ENCODE peak calls at places on chromosomes 7 and 10, in six cellular contexts. Z is IMR-90; B is keratinocyte; V is uterus; M is effector memory CD4-positive, alpha-beta T cell; C is body of pancreas. K is an unnamed sample. For H3K4me1, the result is how much of the 10 kb centered on the place peaks cover.

GRCh38 chr10:23100331-23101030 is 5.1 kb downstream of the MSRB2 start:
- DNase-seq in Z (no peak), B (no peak), V (no peak), M (no peak), C (no peak), K (no peak)

GRCh38 chr7:131604841-131605279 is 48.4 kb upstream of the PODXL start:
- DNase-seq in Z (peak), B (peak), V (no peak), M (no peak), C (no peak), K (no peak)

GRCh38 chr10:30784896-30785605 is 155.5 kb upstream of the LYZL2 start:
- DNase-seq in Z (peak), B (no peak), V (peak), M (no peak), C (peak), K (peak)

GRCh38 chr10:102119417-102120141 is 589 bp downstream of the LDB1 start:
- DNase-seq in Z (peak), B (no peak), V (peak), M (peak), C (peak), K (peak)

GRCh38 chr7:150781016-150781415 is 19.1 kb downstream of the TMEM176B start:
- DNase-seq in Z (peak), B (no peak), V (no peak), M (no peak), C (no peak), K (no peak)

GRCh38 chr7:32661501-32661900 is 166.2 kb downstream of the AVL9 start:
- DNase-seq in Z (no peak), B (no peak), V (no peak), M (no peak), C (no peak), K (no peak)

GRCh38 chr7:158556721-158557440 is 30.7 kb downstream of the PTPRN2 start:
- DNase-seq in Z (no peak), B (no peak), V (no peak), M (no peak), C (no peak), K (no peak)

GRCh38 chr10:131065673-131066331 is 245.7 kb downstream of the TCERG1L start:
- DNase-seq in Z (no peak), B (no peak), V (no peak), M (no peak), C (no peak), K (no peak)

GRCh38 chr7:155392726-155393570 is 65.0 kb upstream of the EN2 start:
- DNase-seq in Z (no peak), B (no peak), V (no peak), M (no peak), C (no peak), K (no peak)

GRCh38 chr7:2276107-2276506 is 34.1 kb downstream of the NUDT1 start:
- DNase-seq in Z (no peak), B (no peak), V (no peak), M (no peak), C (no peak), K (no peak)

GRCh38 chr10:113019692-113020424 is 69.8 kb downstream of the TCF7L2 start:
- DNase-seq in Z (no peak), B (no peak), V (no peak), M (no peak), C (peak), K (no peak)

GRCh38 chr7:23973264-23973663 is 263.2 kb downstream of the STK31 start:
- DNase-seq in Z (no peak), B (no peak), V (no peak), M (no peak), C (no peak), K (no peak)

GRCh38 chr7:95139922-95140321 is 184.4 kb downstream of the PON1 start:
- DNase-seq in Z (no peak), B (no peak), V (no peak), M (no peak), C (no peak), K (no peak)

GRCh38 chr10:34669079-34669478 is 146.0 kb downstream of the PARD3 start:
- DNase-seq in Z (no peak), B (no peak), V (no peak), M (no peak), C (no peak), K (no peak)

GRCh38 chr7:746074-747061 is 19.3 kb upstream of the PRKAR1B start:
- DNase-seq in Z (no peak), B (no peak), V (no peak), M (no peak), C (no peak), K (no peak)

GRCh38 chr10:133526957-133527588 is at the start of gene CYP2E1:
- DNase-seq in Z (no peak), B (no peak), V (no peak), M (no peak), C (no peak), K (no peak)

GRCh38 chr7:112573302-112574039 is 92.7 kb downstream of the LSMEM1 start:
- DNase-seq in Z (peak), B (no peak), V (no peak), M (no peak), C (no peak), K (no peak)

GRCh38 chr10:8060010-8060703 is 5.7 kb downstream of the GATA3 start:
- DNase-seq in Z (peak), B (no peak), V (no peak), M (peak), C (no peak), K (no peak)

GRCh38 chr7:1729773-1730172 is 59.7 kb downstream of the ELFN1 start:
- DNase-seq in Z (no peak), B (no peak), V (no peak), M (no peak), C (no peak), K (no peak)

GRCh38 chr7:45199506-45199905 is 41.9 kb downstream of the RAMP3 start:
- DNase-seq in Z (no peak), B (no peak), V (no peak), M (no peak), C (no peak), K (no peak)

GRCh38 chr7:87345166-87345927 is at the start of gene CROT:
- DNase-seq in Z (peak), B (peak), V (peak), M (peak), C (peak), K (peak)

GRCh38 chr7:117505238-117505637 is 25.4 kb downstream of the CFTR start:
- DNase-seq in Z (no peak), B (no peak), V (no peak), M (no peak), C (no peak), K (no peak)

GRCh38 chr10:7541137-7542087 is 125.4 kb downstream of the ITIH5 start:
- DNase-seq in Z (peak), B (no peak), V (peak), M (no peak), C (peak), K (no peak)

GRCh38 chr7:45103958-45104843 is 7.3 kb downstream of the TBRG4 start:
- DNase-seq in Z (no peak), B (no peak), V (no peak), M (no peak), C (no peak), K (no peak)

GRCh38 chr10:124342136-124342820 is 76.4 kb downstream of the OAT start:
- DNase-seq in Z (no peak), B (no peak), V (no peak), M (no peak), C (no peak), K (no peak)

GRCh38 chr7:110534241-110534931 is 556.5 kb upstream of the LRRN3 start:
- DNase-seq in Z (peak), B (peak), V (no peak), M (no peak), C (no peak), K (no peak)

GRCh38 chr7:108653526-108653925 is 83.9 kb downstream of the DNAJB9 start:
- DNase-seq in Z (no peak), B (no peak), V (no peak), M (no peak), C (no peak), K (no peak)

GRCh38 chr7:112192236-112193154 is 13.7 kb downstream of the DOCK4 start:
- DNase-seq in Z (peak), B (no peak), V (peak), M (no peak), C (no peak), K (no peak)

GRCh38 chr10:9289811-9290210 is 1235.3 kb downstream of the GATA3 start:
- DNase-seq in Z (no peak), B (no peak), V (no peak), M (no peak), C (no peak), K (no peak)

GRCh38 chr7:154899893-154900292 is 103.0 kb downstream of the PAXIP1 start:
- DNase-seq in Z (no peak), B (no peak), V (no peak), M (no peak), C (no peak), K (no peak)

GRCh38 chr7:6558837-6559236 is 7.6 kb upstream of the GRID2IP start:
- DNase-seq in Z (peak), B (no peak), V (no peak), M (no peak), C (no peak), K (no peak)

DNA sequence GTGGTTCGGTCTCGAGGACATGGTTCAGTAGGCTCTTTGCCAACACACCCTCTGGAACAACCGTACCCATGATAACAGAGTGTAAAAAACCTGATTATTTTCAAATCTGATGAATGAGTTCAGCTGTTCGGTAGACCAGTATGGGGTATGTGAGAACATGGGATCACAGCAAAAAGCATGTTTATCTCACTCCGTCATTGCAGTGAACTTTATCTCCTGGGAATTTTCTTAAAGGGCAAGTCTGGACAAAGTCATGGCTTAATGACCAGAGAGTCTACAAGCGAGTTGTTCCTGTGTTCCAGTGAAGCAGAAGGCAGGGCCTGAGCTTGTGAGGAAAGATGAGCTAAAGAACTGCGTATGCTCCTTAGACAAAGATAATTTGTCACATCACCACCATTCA is 219.7 kb downstream of the TRIL start:
- DNase-seq in Z (peak), B (no peak), V (no peak), M (no peak), C (no peak), K (no peak)
- H3K4me1 ChIP-seq in Z (under half), B (under half), V (under half), M (under half), C (under half), K (under half)

GRCh38 chr7:30466266-30466665 is 12.3 kb downstream of the NOD1 start:
- DNase-seq in Z (no peak), B (no peak), V (no peak), M (no peak), C (no peak), K (no peak)
- H3K4me1 ChIP-seq in Z (under half), B (under half), V (under half), M (under half), C (under half), K (under half)

DNA sequence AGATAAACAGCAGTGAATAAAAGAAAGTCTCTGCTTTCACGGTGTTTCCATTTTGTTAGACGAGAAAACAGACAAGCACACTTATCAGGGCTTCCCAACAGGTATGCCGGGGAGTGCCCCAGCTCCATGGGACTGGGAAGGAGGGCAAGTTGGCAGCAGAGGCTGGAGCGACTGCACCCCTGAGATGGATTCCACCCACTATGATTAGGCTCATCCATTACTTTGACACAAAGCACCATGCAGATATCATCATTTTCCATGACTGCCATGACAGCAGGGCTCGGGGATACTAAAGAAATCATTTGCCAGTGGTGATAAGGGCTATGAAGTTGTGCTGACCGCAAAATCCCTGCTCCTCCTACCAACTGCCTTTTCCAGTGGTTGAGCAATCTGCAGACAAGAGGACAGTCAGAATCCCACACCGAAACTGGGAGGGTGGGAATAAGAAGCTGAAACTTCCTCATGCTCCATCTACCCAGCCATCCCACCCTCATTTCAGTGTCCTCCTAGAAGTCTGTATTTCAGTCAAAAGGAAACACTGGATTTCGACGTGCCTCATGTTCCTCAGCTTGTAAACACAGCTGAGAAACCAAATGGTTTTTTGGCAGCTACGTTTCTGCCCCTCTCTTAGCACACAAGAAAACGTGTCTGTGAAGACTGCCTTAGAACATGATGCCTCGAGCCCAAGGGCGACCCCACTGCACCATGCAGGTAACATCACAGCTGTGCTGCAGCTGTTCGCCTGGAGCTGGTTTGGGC is 15.5 kb downstream of the CREB3L2 start:
- DNase-seq in Z (peak), B (no peak), V (peak), M (no peak), C (no peak), K (peak)
- H3K4me1 ChIP-seq in Z (half or more), B (under half), V (under half), M (under half), C (half or more), K (half or more)

DNA sequence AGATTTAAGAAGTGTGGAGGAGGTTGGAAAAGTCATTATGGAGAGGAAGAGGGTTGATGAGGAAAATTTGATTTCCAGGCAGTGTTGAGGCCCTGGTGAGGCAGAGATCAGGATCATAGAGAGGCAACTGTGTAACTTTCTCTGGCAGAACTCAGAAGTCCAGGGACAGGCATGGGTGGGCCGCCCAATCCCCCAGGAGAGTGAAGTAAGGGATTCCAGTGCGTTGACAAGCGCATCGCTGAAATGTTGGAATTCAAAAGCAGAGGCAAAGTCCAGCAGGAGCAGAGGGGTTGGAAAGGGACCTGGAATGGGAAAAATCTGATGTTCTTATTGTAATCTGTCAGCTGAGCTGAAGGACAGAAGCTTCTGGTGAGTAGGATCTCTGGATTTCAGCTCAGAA is 207.3 kb downstream of the FAM107B start:
- DNase-seq in Z (no peak), B (no peak), V (no peak), M (no peak), C (no peak), K (no peak)
- H3K4me1 ChIP-seq in Z (under half), B (under half), V (under half), M (half or more), C (half or more), K (under half)

GRCh38 chr10:119273413-119273812 is 66.0 kb downstream of the GRK5 start:
- DNase-seq in Z (no peak), B (no peak), V (no peak), M (no peak), C (no peak), K (no peak)

GRCh38 chr10:119278126-119278701 is 70.8 kb downstream of the GRK5 start:
- DNase-seq in Z (no peak), B (no peak), V (no peak), M (no peak), C (no peak), K (no peak)

GRCh38 chr10:119270893-119271361 is 63.6 kb downstream of the GRK5 start:
- DNase-seq in Z (peak), B (no peak), V (peak), M (peak), C (peak), K (peak)

GRCh38 chr10:119272736-119273135 is 65.4 kb downstream of the GRK5 start:
- DNase-seq in Z (no peak), B (no peak), V (no peak), M (no peak), C (no peak), K (no peak)

DNA sequence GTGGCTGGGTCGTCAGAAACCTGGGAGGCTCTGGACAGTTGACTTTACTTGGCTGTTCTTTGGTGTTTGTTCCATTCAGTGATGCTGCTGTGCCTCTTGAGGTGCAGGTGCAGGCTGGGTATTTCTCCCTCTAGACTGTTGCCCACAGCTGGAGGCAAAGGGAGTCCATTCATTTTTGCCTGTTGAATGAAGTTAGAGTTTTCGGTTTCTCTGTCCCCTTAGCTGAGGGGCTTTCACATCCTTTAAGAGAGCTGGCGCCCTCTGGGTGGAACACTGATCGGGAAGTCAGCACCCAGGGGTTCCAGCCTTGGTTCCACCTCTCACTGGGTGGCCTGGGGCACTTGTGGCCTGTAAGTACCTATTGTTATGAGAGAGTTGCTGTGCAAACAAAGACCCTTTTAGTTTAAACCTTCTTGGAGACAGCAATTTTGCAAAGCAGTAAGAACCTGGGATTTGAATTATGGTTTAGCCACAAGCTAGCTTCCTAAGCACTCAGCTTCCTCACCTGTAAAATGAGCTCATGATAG is 67.2 kb downstream of the GRK5 start:
- DNase-seq in Z (no peak), B (no peak), V (no peak), M (no peak), C (no peak), K (no peak)
- H3K4me1 ChIP-seq in Z (under half), B (under half), V (under half), M (under half), C (under half), K (half or more)

DNA sequence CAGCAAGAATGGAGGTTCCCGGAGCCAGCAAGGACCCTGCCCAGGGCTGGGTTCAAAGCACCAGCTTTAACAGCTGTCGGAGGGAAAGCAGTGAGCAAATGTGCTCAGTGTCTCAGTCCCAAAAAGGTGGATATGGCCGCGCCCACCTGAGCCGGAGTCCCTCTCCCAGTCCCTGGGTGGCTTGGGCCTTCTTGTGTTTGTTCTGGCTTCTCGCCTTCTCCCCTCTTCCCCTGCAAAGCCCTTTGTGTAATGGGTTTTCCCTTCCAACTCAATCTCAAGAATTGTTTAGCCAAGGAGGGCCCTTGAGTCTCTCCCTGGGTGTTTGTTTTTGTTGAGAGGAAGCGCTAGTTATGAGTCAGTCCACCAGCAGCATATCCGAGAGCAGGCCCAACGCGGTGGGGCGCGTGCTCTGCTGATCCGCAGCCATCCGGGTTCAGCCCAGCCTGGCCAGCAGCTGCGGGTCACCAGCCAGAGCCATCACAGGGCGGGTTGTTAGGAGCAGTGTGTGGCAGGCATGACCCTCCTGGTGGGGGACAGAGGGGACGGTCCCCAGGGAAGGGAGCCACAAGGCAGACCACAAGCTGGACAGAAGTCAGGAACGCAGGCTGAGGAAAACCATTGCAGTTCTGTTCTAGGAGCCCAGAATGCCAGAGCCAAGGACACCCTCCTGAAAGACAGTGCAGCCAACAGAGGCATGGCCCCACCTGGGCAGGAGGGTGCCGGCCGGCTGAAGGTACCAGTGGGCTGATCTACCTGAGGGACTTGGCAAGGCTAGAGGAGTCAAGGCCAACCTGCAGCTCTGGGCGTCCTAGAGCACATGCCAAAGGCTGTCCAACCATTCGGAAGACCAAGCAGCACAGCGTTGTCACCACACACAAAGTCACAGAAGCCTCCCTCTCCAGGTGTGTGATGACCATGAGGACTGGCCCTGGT is 21.3 kb downstream of the CALML3 start:
- DNase-seq in Z (peak), B (no peak), V (peak), M (no peak), C (peak), K (no peak)
- H3K4me1 ChIP-seq in Z (under half), B (under half), V (under half), M (under half), C (half or more), K (under half)

DNA sequence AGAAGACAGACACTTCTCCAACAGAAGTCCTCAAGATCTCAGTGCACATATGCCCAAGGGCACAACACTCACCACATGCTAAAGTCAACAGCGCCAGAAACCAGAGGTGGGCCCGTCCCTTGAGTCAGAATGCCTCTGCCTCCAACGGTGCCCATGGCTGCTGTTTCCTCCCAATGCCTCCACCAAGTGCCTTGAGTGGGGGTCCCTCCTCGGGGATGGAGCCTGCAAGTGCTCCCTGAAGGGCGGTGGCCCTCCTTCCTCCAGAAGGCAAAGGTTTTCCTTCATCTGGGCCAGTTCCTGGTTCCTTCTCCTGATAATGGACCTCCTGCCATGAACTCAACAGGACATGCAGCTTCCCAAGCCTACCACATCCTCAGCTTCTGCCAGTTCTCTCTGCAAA is 58.5 kb downstream of the TNS3 start:
- DNase-seq in Z (no peak), B (no peak), V (no peak), M (no peak), C (no peak), K (no peak)
- H3K4me1 ChIP-seq in Z (under half), B (under half), V (under half), M (under half), C (under half), K (under half)

K was measured in right atrium auricular region.